ENCODE peak calls at places on chromosomes 5 and 9, in nine cellular contexts. One of them, this sample, is unnamed.

GRCh38 chr5:150022681-150023080 is 22.1 kb downstream of the HMGXB3 start:
- DNase-seq in epithelial cell of esophagus: no peak
- DNase-seq in A549: no peak
- DNase-seq in fibroblast of mammary gland: no peak
- DNase-seq in CD4-positive, CD25-positive, alpha-beta regulatory T cell: no peak
- DNase-seq in PC-3: no peak
- DNase-seq in fibroblast of lung: no peak
- DNase-seq in cardiac muscle cell: peak
- DNase-seq in cardiac fibroblast: no peak
- DNase-seq in this sample: no peak

GRCh38 chr5:2006971-2007291 is 124.2 kb upstream of the IRX4 start:
- DNase-seq in cardiac muscle cell: no peak
- DNase-seq in cardiac fibroblast: no peak
- DNase-seq in epithelial cell of esophagus: no peak
- DNase-seq in PC-3: no peak
- DNase-seq in CD4-positive, CD25-positive, alpha-beta regulatory T cell: no peak
- DNase-seq in fibroblast of mammary gland: no peak
- DNase-seq in fibroblast of lung: no peak
- DNase-seq in A549: no peak
- DNase-seq in this sample: no peak

GRCh38 chr5:179268399-179268952 is 76.8 kb downstream of the ADAMTS2 start:
- DNase-seq in epithelial cell of esophagus: no peak
- DNase-seq in PC-3: no peak
- DNase-seq in fibroblast of mammary gland: no peak
- DNase-seq in CD4-positive, CD25-positive, alpha-beta regulatory T cell: no peak
- DNase-seq in cardiac muscle cell: no peak
- DNase-seq in A549: no peak
- DNase-seq in cardiac fibroblast: no peak
- DNase-seq in fibroblast of lung: no peak
- DNase-seq in this sample: no peak

GRCh38 chr9:128702949-128703615 is 779 bp downstream of the PKN3 start:
- DNase-seq in A549: peak
- DNase-seq in cardiac muscle cell: peak
- DNase-seq in epithelial cell of esophagus: no peak
- DNase-seq in PC-3: no peak
- DNase-seq in fibroblast of mammary gland: no peak
- DNase-seq in cardiac fibroblast: peak
- DNase-seq in CD4-positive, CD25-positive, alpha-beta regulatory T cell: no peak
- DNase-seq in fibroblast of lung: no peak
- DNase-seq in this sample: no peak

GRCh38 chr9:136050266-136050705 is 44.8 kb downstream of the NACC2 start:
- DNase-seq in PC-3: no peak
- DNase-seq in A549: no peak
- DNase-seq in cardiac muscle cell: no peak
- DNase-seq in CD4-positive, CD25-positive, alpha-beta regulatory T cell: no peak
- DNase-seq in epithelial cell of esophagus: no peak
- DNase-seq in fibroblast of lung: no peak
- DNase-seq in fibroblast of mammary gland: no peak
- DNase-seq in cardiac fibroblast: no peak
- DNase-seq in this sample: no peak

GRCh38 chr9:95649801-95650213 is 133.0 kb upstream of the PTCH1 start:
- DNase-seq in PC-3: no peak
- DNase-seq in epithelial cell of esophagus: no peak
- DNase-seq in cardiac muscle cell: no peak
- DNase-seq in fibroblast of mammary gland: no peak
- DNase-seq in CD4-positive, CD25-positive, alpha-beta regulatory T cell: no peak
- DNase-seq in cardiac fibroblast: no peak
- DNase-seq in A549: no peak
- DNase-seq in fibroblast of lung: peak
- DNase-seq in this sample: peak

GRCh38 chr5:80399553-80400239 is 8.2 kb upstream of the ZFYVE16 start:
- DNase-seq in cardiac fibroblast: peak
- DNase-seq in epithelial cell of esophagus: peak
- DNase-seq in CD4-positive, CD25-positive, alpha-beta regulatory T cell: no peak
- DNase-seq in PC-3: peak
- DNase-seq in A549: peak
- DNase-seq in fibroblast of lung: peak
- DNase-seq in fibroblast of mammary gland: peak
- DNase-seq in cardiac muscle cell: no peak
- DNase-seq in this sample: no peak

GRCh38 chr9:94829380-94830070 is 103.0 kb downstream of the AOPEP start:
- DNase-seq in cardiac muscle cell: no peak
- DNase-seq in fibroblast of lung: no peak
- DNase-seq in A549: no peak
- DNase-seq in CD4-positive, CD25-positive, alpha-beta regulatory T cell: no peak
- DNase-seq in fibroblast of mammary gland: no peak
- DNase-seq in PC-3: no peak
- DNase-seq in cardiac fibroblast: no peak
- DNase-seq in epithelial cell of esophagus: no peak
- DNase-seq in this sample: no peak

GRCh38 chr9:130239741-130240241 is 25.8 kb upstream of the HMCN2 start:
- DNase-seq in A549: no peak
- DNase-seq in PC-3: no peak
- DNase-seq in CD4-positive, CD25-positive, alpha-beta regulatory T cell: peak
- DNase-seq in fibroblast of mammary gland: peak
- DNase-seq in fibroblast of lung: peak
- DNase-seq in cardiac muscle cell: no peak
- DNase-seq in cardiac fibroblast: no peak
- DNase-seq in epithelial cell of esophagus: peak
- DNase-seq in this sample: no peak

GRCh38 chr5:172447646-172448365 is 6.5 kb downstream of the SH3PXD2B start:
- DNase-seq in cardiac muscle cell: no peak
- DNase-seq in CD4-positive, CD25-positive, alpha-beta regulatory T cell: no peak
- DNase-seq in cardiac fibroblast: no peak
- DNase-seq in epithelial cell of esophagus: no peak
- DNase-seq in fibroblast of lung: no peak
- DNase-seq in A549: no peak
- DNase-seq in PC-3: no peak
- DNase-seq in fibroblast of mammary gland: no peak
- DNase-seq in this sample: no peak

GRCh38 chr9:120710110-120710981 is 3.9 kb downstream of the MEGF9 start:
- DNase-seq in fibroblast of lung: peak
- DNase-seq in PC-3: peak
- DNase-seq in epithelial cell of esophagus: peak
- DNase-seq in fibroblast of mammary gland: peak
- DNase-seq in A549: peak
- DNase-seq in cardiac fibroblast: peak
- DNase-seq in cardiac muscle cell: no peak
- DNase-seq in CD4-positive, CD25-positive, alpha-beta regulatory T cell: peak
- DNase-seq in this sample: no peak

GRCh38 chr9:36101916-36102741 is 34.4 kb upstream of the GLIPR2 start:
- DNase-seq in PC-3: peak
- DNase-seq in fibroblast of lung: peak
- DNase-seq in CD4-positive, CD25-positive, alpha-beta regulatory T cell: no peak
- DNase-seq in cardiac fibroblast: peak
- DNase-seq in cardiac muscle cell: no peak
- DNase-seq in epithelial cell of esophagus: peak
- DNase-seq in A549: peak
- DNase-seq in fibroblast of mammary gland: peak
- DNase-seq in this sample: peak

GRCh38 chr9:114590328-114590727 is 2.8 kb downstream of the ATP6V1G1 start:
- DNase-seq in fibroblast of mammary gland: no peak
- DNase-seq in fibroblast of lung: no peak
- DNase-seq in A549: no peak
- DNase-seq in CD4-positive, CD25-positive, alpha-beta regulatory T cell: no peak
- DNase-seq in epithelial cell of esophagus: no peak
- DNase-seq in PC-3: no peak
- DNase-seq in cardiac muscle cell: no peak
- DNase-seq in cardiac fibroblast: no peak
- DNase-seq in this sample: no peak

GRCh38 chr5:39755986-39756385 is 331.2 kb upstream of the DAB2 start:
- DNase-seq in fibroblast of mammary gland: peak
- DNase-seq in cardiac muscle cell: no peak
- DNase-seq in fibroblast of lung: peak
- DNase-seq in PC-3: peak
- DNase-seq in cardiac fibroblast: peak
- DNase-seq in CD4-positive, CD25-positive, alpha-beta regulatory T cell: no peak
- DNase-seq in epithelial cell of esophagus: peak
- DNase-seq in A549: peak
- DNase-seq in this sample: peak

DNA sequence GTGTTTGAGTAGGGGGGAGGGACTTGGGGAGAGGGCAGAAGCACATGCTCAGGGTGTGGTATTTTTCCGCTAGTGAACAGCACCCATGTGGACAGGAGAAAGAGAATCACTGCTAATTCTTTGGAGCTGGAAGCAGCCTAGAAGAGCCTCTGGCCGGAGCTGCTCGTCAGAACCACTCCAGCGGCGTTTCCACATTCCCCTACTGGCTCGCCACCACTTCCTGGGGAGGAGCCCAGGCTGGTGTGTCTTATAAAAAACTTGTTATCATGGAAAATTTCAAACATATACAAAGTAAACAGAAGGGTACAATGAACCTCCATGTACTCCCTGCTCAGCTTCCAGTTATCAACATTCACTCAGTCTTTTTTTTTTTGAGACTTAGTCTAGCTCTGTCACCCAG is 26.7 kb downstream of the LHX2 start:
- DNase-seq in PC-3: peak
- DNase-seq in fibroblast of mammary gland: no peak
- DNase-seq in CD4-positive, CD25-positive, alpha-beta regulatory T cell: no peak
- DNase-seq in cardiac fibroblast: peak
- DNase-seq in cardiac muscle cell: no peak
- DNase-seq in fibroblast of lung: no peak
- DNase-seq in epithelial cell of esophagus: no peak
- DNase-seq in A549: no peak
- DNase-seq in this sample: no peak
- H3K4me3 ChIP-seq in PC-3: no peak
- H3K4me3 ChIP-seq in fibroblast of mammary gland: no peak
- H3K4me3 ChIP-seq in CD4-positive, CD25-positive, alpha-beta regulatory T cell: no peak
- H3K4me3 ChIP-seq in cardiac fibroblast: no peak
- H3K4me3 ChIP-seq in cardiac muscle cell: no peak
- H3K4me3 ChIP-seq in fibroblast of lung: no peak
- H3K4me3 ChIP-seq in epithelial cell of esophagus: no peak
- H3K4me3 ChIP-seq in A549: no peak
- H3K4me3 ChIP-seq in this sample: no peak

DNA sequence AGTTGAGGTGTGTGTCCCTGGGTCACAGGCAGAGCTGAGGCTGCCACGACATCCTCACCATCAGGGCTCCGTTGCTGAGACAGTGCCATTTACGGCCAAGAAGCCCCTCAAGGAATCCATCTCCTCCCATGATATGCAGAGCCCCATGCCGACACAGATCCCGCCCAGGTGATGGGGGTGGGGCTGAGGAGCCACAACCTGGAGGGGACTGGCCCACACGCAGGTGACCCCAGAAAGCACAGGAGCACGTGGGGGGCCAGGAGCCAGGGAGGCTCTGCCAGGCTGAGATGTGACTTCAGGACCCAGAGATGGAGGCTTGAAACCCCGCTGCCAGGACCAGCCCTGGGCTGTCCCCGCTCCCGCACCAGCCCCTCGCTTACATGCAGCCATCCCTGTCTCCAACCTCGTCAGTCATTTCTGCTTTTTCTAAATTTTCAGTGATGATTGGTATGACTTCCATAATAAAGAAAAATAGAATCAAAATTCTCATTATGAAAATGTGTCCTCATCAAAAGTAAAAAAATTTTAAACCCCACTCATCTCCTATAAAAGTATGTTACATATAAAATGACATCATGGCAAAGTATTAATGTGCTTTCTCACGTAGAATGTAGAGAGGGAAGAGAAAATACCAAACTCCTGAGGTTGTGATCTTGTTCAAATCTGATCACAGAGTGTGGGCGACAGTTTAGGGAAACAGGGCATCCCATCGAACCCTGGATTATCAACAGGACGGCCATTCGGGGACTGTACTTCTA is 98.0 kb upstream of the SARDH start:
- DNase-seq in cardiac muscle cell: no peak
- DNase-seq in fibroblast of mammary gland: no peak
- DNase-seq in epithelial cell of esophagus: no peak
- DNase-seq in PC-3: no peak
- DNase-seq in fibroblast of lung: no peak
- DNase-seq in A549: no peak
- DNase-seq in cardiac fibroblast: no peak
- DNase-seq in CD4-positive, CD25-positive, alpha-beta regulatory T cell: no peak
- DNase-seq in this sample: no peak
- H3K4me3 ChIP-seq in cardiac muscle cell: no peak
- H3K4me3 ChIP-seq in fibroblast of mammary gland: no peak
- H3K4me3 ChIP-seq in epithelial cell of esophagus: no peak
- H3K4me3 ChIP-seq in PC-3: no peak
- H3K4me3 ChIP-seq in fibroblast of lung: no peak
- H3K4me3 ChIP-seq in A549: no peak
- H3K4me3 ChIP-seq in cardiac fibroblast: no peak
- H3K4me3 ChIP-seq in CD4-positive, CD25-positive, alpha-beta regulatory T cell: no peak
- H3K4me3 ChIP-seq in this sample: no peak

DNA sequence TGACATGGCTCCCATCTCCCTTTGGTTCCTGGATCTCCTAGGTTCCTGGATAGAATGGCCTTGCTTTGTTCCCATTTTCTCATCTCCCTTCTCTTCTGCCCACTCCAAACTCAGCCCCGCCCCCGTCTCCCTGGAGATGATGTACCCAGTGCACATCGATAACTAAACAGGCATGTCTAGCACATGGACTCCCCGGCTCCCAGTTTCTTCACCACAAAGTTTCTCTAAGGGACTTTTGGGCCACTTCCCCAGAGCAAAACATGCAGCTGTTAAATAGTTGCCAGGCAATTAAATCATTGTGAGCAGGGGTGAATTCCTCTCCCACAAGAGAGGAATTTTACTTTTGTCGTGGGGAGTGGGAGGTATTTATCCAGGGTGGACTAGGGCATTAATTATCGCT is 259.0 kb downstream of the GADD45G start:
- DNase-seq in cardiac muscle cell: no peak
- DNase-seq in fibroblast of mammary gland: no peak
- DNase-seq in epithelial cell of esophagus: no peak
- DNase-seq in A549: no peak
- DNase-seq in PC-3: no peak
- DNase-seq in CD4-positive, CD25-positive, alpha-beta regulatory T cell: no peak
- DNase-seq in cardiac fibroblast: no peak
- DNase-seq in fibroblast of lung: no peak
- DNase-seq in this sample: no peak
- H3K4me3 ChIP-seq in cardiac muscle cell: no peak
- H3K4me3 ChIP-seq in fibroblast of mammary gland: no peak
- H3K4me3 ChIP-seq in epithelial cell of esophagus: no peak
- H3K4me3 ChIP-seq in A549: no peak
- H3K4me3 ChIP-seq in PC-3: no peak
- H3K4me3 ChIP-seq in CD4-positive, CD25-positive, alpha-beta regulatory T cell: no peak
- H3K4me3 ChIP-seq in cardiac fibroblast: no peak
- H3K4me3 ChIP-seq in fibroblast of lung: no peak
- H3K4me3 ChIP-seq in this sample: no peak

DNA sequence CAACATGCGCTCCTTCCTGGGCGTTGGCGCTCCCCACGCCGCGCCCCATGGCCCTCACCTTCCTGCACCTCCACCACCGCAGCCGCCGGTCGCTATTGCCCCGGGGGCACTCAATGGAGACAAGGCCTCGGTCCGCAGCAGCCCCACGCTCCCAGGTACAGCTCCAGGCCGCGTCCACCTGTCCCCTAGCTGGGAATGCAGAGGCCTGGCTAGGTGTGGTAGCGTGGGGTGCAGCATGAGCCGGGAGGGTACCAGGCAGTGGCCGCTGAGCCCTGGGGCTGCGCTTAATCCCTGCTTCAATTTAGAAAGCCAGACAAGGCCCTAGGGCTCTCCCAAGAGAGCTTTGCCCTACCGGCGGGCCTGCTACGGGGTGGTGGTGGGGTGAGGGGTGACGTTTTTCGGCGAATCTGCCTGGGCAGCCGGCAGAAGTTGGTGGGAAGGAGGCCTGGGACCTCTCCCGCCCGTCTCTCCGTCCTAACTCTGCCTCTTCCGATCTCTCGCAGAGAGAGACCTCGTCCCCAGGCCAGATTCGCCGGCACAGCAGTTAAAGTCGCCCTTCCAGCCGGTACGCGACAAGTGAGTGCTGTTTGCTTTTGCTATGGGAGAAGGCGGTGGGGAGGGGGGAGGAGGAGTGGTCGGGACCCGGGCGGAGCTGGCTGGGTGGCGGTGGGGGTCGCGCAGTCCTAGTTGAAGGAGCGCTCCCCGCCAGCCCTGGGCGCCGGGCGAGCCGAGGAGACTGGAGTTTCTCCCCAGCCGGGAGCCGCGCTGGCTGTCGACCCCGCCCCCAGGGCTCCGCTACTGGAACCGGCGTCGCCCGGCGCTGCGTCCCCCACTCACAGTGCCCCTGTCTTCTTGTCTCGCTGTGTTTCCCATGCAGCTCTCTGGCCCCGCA is 4.7 kb downstream of the IRX1 start:
- DNase-seq in cardiac muscle cell: peak
- DNase-seq in fibroblast of lung: peak
- DNase-seq in epithelial cell of esophagus: no peak
- DNase-seq in PC-3: no peak
- DNase-seq in A549: no peak
- DNase-seq in CD4-positive, CD25-positive, alpha-beta regulatory T cell: no peak
- DNase-seq in cardiac fibroblast: no peak
- DNase-seq in fibroblast of mammary gland: no peak
- DNase-seq in this sample: no peak
- H3K4me3 ChIP-seq in cardiac muscle cell: peak
- H3K4me3 ChIP-seq in fibroblast of lung: no peak
- H3K4me3 ChIP-seq in epithelial cell of esophagus: peak
- H3K4me3 ChIP-seq in PC-3: no peak
- H3K4me3 ChIP-seq in A549: no peak
- H3K4me3 ChIP-seq in CD4-positive, CD25-positive, alpha-beta regulatory T cell: no peak
- H3K4me3 ChIP-seq in cardiac fibroblast: peak
- H3K4me3 ChIP-seq in fibroblast of mammary gland: no peak
- H3K4me3 ChIP-seq in this sample: peak

This sample was measured in astrocyte of the cerebellum.